ENCODE peak calls at places on chromosomes 1 and 21, in eight cellular contexts. A is fibroblast of pulmonary artery, Z is epithelial cell of proximal tubule, O is fibroblast of villous mesenchyme, J is astrocyte of the cerebellum, Y is left lung, E is cardiac fibroblast, L is stomach. S is an unnamed sample.

GRCh38 chr1:147509786-147510360 is 31.4 kb upstream of the BCL9 start:
- DNase-seq in A (peak; percentile 5), Z (no peak), O (no peak), J (no peak), Y (no peak), E (peak; percentile 20), L (no peak), S (no peak)

GRCh38 chr1:18719786-18720436 is 89.3 kb downstream of the PAX7 start:
- DNase-seq in A (no peak), Z (no peak), O (no peak), J (no peak), Y (no peak), E (no peak), L (no peak), S (peak; percentile 20)

GRCh38 chr1:184272178-184272866 is 114.5 kb upstream of the C1orf21 start:
- DNase-seq in A (no peak), Z (peak; percentile 10), O (no peak), J (peak; percentile 33), Y (no peak), E (no peak), L (no peak), S (no peak)

GRCh38 chr1:235649722-235650163 is at the start of gene GNG4:
- DNase-seq in A (no peak), Z (no peak), O (no peak), J (no peak), Y (no peak), E (no peak), L (no peak), S (no peak)

GRCh38 chr1:170910273-170910672 is 25.1 kb upstream of the MROH9 start:
- DNase-seq in A (peak; percentile 81), Z (no peak), O (peak; percentile 31), J (no peak), Y (no peak), E (peak; percentile 71), L (no peak), S (peak; percentile 90)

GRCh38 chr1:171081220-171081993 is 9.3 kb upstream of the FMO3 start:
- DNase-seq in A (peak; percentile 83), Z (peak; percentile 12), O (peak; percentile 71), J (peak; percentile 63), Y (no peak), E (peak; percentile 86), L (no peak), S (peak; percentile 35)

GRCh38 chr1:230464618-230465017 is 38.5 kb upstream of the PGBD5 start:
- DNase-seq in A (no peak), Z (no peak), O (no peak), J (no peak), Y (no peak), E (no peak), L (no peak), S (no peak)

GRCh38 chr1:114316204-114316603 is 162.5 kb upstream of the SYT6 start:
- DNase-seq in A (no peak), Z (no peak), O (no peak), J (no peak), Y (no peak), E (no peak), L (no peak), S (no peak)

GRCh38 chr1:167616521-167616920 is 13.5 kb upstream of the RCSD1 start:
- DNase-seq in A (no peak), Z (no peak), O (no peak), J (no peak), Y (no peak), E (no peak), L (no peak), S (no peak)

GRCh38 chr1:162144268-162144667 is 74.8 kb downstream of the NOS1AP start:
- DNase-seq in A (no peak), Z (no peak), O (no peak), J (no peak), Y (no peak), E (no peak), L (no peak), S (no peak)

GRCh38 chr21:32894321-32894720 is 122.8 kb upstream of the PAXBP1 start:
- DNase-seq in A (no peak), Z (no peak), O (no peak), J (no peak), Y (no peak), E (no peak), L (no peak), S (no peak)

GRCh38 chr1:116887212-116887611 is 22.5 kb upstream of the PTGFRN start:
- DNase-seq in A (no peak), Z (no peak), O (no peak), J (no peak), Y (no peak), E (no peak), L (no peak), S (no peak)

GRCh38 chr1:185353124-185353523 is 36.1 kb upstream of the IVNS1ABP start:
- DNase-seq in A (no peak), Z (no peak), O (no peak), J (no peak), Y (no peak), E (no peak), L (no peak), S (no peak)

GRCh38 chr1:232110281-232111090 is 483.9 kb downstream of the DISC1 start:
- DNase-seq in A (no peak), Z (no peak), O (peak; percentile 93), J (peak; percentile 66), Y (no peak), E (peak; percentile 29), L (no peak), S (peak; percentile 94)

GRCh38 chr1:173114381-173114780 is 63.6 kb upstream of the TNFSF18 start:
- DNase-seq in A (no peak), Z (no peak), O (no peak), J (no peak), Y (no peak), E (no peak), L (no peak), S (no peak)

DNA sequence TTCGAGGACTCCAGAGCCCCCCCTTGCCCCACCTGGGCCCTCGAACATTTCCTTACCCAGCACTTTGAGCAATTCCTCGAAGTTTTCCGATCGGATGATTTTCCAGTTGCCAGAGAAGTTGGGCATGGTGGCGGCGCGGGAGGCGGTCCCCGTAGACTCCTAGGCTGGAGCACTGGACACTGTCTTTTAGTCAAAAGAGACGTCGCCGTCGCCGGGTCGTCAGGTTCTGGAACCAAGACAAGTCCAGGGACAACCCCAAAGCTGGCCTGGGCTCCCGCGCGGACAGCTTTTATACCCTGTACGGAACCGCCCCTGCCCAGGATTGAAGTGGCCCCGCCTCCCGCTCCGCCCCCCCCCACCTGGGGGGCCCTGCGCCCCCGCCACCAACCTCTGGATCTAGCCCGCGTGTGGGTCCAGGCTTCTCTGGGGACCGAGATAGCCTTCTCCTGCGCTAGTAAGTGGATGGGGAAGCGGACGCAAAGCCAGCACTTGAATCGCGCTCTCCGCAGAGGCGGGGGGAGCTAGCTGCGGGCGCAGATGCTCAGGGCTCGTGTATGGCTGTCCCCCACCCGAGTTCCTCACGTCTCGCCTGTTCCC is at the start of gene CRABP2:
- DNase-seq in A (no peak), Z (no peak), O (peak; percentile 44), J (no peak), Y (peak; percentile 83), E (no peak), L (no peak), S (peak; percentile 69)
- H3K4me3 ChIP-seq in A (peak within 1 kb of the TSS; percentile 23), Z (peak within 1 kb of the TSS; percentile 55), O (peak within 1 kb of the TSS; percentile 63), J (peak within 1 kb of the TSS; percentile 32), Y (peak within 1 kb of the TSS; percentile 27), E (peak within 1 kb of the TSS; percentile 36), L (peak within 1 kb of the TSS; percentile 46), S (peak within 1 kb of the TSS; percentile 74)

DNA sequence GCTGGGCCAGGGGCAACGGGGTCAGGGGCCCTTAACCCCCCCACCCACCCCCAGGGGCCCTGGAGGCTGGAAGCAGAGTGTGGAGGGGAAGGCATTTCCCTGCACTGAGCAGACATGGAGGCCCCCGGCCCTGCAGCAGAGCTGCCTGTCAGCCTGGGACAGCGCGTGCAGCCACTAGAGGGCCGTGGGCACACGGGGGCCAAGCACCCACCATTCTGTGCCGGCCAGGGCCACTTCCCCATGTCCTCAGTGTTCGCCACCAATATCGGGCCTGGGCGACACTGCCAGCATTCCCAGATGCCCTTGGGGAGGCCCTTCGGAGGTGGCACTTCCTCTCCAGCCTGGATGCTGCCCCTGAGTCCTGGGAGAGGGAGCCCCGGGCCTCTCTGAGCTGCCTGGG is 23.2 kb upstream of the ARHGEF16 start:
- DNase-seq in A (no peak), Z (no peak), O (no peak), J (no peak), Y (peak; percentile 65), E (no peak), L (no peak), S (no peak)
- TF ChIP-seq CTCF in A (no peak), Z (peak; percentile 29), O (peak; percentile 15), J (peak; percentile 36), Y (no peak), E (peak; percentile 24), L (no peak), S (peak; percentile 20)

DNA sequence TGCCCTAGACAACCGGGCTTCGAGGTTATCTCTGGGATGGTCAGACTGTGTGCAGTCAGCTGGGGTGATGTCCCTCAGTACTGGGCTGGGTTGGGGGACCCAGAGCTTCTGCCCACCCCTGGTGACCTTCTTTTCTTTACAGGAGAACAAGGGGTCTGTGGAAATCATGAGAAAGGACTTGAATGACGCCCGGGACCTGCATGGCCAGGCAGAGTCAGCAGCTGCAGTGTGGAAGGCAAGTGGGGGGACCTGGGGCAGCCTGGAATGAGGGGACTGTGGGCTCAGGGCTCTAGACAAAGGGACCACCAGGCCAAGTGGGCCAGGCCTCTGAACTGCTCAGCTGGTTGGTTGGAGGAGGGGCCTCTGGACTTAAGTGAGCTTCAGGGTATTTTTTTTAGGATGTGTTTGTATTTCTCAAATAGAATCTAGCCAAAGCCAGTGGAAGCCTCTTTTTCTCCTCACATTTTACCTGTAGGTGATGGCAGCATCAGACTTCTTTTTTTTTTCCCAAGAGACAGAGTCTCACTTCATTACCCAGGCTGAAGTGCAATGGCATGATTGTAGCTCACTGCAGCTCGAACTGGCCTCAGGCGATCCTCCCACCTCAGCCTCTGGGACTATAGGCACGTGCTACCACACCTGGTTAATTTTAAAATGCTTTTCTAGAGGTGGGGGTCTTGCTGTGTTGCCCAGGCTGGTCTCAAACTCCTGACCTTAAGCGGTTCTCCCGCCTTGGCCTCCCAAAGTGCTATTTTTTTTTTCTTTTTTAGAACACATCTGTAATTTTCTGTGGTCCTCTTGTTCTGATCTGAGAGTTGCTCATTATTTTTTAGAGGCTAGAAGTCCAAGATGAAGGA is 1.9 kb downstream of the RNF187 start:
- DNase-seq in A (no peak), Z (no peak), O (no peak), J (no peak), Y (peak; percentile 73), E (no peak), L (no peak), S (no peak)
- H3K4me3 ChIP-seq in A (peak overlapping the region; percentile 88), Z (peak overlapping the region; percentile 85), O (peak overlapping the region; percentile 88), J (peak overlapping the region; percentile 98), Y (no peak overlapping the region), E (peak overlapping the region; percentile 91), L (peak overlapping the region; percentile 79), S (peak overlapping the region; percentile 96)

DNA sequence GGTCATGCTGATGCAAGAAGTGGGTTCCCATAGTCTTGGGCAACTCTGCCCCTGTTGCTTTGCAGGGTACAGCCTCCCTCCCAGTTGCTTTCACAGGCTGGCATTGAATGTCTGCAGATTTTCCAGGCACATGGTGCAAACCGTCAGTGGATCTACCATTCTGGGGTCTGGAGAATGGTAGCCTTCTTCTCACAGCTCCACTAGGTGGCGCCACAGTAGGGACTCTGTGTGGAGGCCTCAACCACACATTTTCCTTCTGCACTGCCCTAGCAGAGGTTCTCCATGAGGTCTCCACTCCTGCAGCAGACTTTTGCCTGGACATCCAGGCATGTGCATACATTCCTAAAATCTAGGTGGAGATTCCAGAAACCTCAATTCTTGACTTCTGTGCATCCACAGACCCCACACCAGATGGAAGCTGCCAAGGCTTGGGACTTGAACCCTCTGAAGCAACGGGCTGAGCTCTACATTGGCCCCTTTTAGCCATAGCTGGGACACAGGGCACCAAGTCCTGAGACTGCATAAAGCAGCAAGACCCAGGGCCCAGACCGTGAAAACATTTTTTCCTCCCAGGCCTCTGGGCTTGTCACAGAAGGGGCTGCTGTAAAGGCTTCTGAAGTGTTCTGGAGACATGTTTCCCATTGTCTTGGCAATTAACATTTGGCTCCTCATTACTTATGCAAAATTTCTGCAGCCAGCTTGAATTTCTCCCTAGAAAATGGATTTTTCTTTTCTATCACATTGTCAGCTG is 466.2 kb upstream of the PBX1 start:
- DNase-seq in A (peak; percentile 2), Z (no peak), O (no peak), J (no peak), Y (peak; percentile 16), E (peak; percentile 17), L (no peak), S (peak; percentile 2)
- TF ChIP-seq CTCF in A (peak; percentile 27), Z (peak; percentile 21), O (peak; percentile 32), J (no peak), Y (no peak), E (peak; percentile 30), L (no peak), S (no peak)